ENCODE peak calls at places on chromosomes 1 and 21, in seven cellular contexts. S, D, W, H, R, Y and F are unnamed samples.

GRCh38 chr1:47871799-47872353 is 125.3 kb downstream of the TRABD2B start:
- DNase-seq in S (no peak), D (no peak), W (peak; percentile 63), H (no peak), R (no peak), Y (no peak), F (no peak)

GRCh38 chr1:201593200-201593828 is 54.4 kb downstream of the NAV1 start:
- DNase-seq in S (no peak), D (no peak), W (no peak), H (no peak), R (no peak), Y (peak; percentile 71), F (no peak)

GRCh38 chr1:205270764-205271163 is 43.0 kb downstream of the TMCC2 start:
- DNase-seq in S (no peak), D (no peak), W (peak; percentile 65), H (no peak), R (no peak), Y (no peak), F (no peak)

GRCh38 chr1:195158091-195158490 is 1450.1 kb downstream of the KCNT2 start:
- DNase-seq in S (no peak), D (no peak), W (no peak), H (no peak), R (no peak), Y (no peak), F (no peak)

GRCh38 chr1:183945432-183946308 is 91.9 kb downstream of the COLGALT2 start:
- DNase-seq in S (no peak), D (peak; percentile 43), W (peak; percentile 28), H (peak; percentile 64), R (no peak), Y (no peak), F (no peak)

GRCh38 chr1:50978144-50978851 is 8.3 kb downstream of the CDKN2C start:
- DNase-seq in S (peak; percentile 32), D (peak; percentile 63), W (peak; percentile 49), H (peak; percentile 86), R (no peak), Y (peak; percentile 82), F (peak; percentile 22)

GRCh38 chr1:99682291-99682751 is 36.4 kb downstream of the PALMD start:
- DNase-seq in S (no peak), D (no peak), W (no peak), H (no peak), R (no peak), Y (no peak), F (no peak)

GRCh38 chr1:84698718-84699117 is 8.5 kb upstream of the SSX2IP start:
- DNase-seq in S (no peak), D (no peak), W (no peak), H (peak; percentile 59), R (no peak), Y (no peak), F (no peak)

GRCh38 chr1:184028854-184029623 is 8.5 kb downstream of the COLGALT2 start:
- DNase-seq in S (no peak), D (no peak), W (peak; percentile 33), H (peak; percentile 85), R (no peak), Y (peak; percentile 9), F (no peak)

GRCh38 chr1:199704231-199704630 is 323.3 kb upstream of the NR5A2 start:
- DNase-seq in S (no peak), D (no peak), W (no peak), H (no peak), R (no peak), Y (no peak), F (no peak)

GRCh38 chr1:154999651-155000474 is 2.7 kb upstream of the ZBTB7B start:
- DNase-seq in S (no peak), D (no peak), W (peak; percentile 41), H (peak; percentile 85), R (no peak), Y (peak; percentile 64), F (no peak)

GRCh38 chr21:39660191-39660590 is 47.5 kb downstream of the B3GALT5 start:
- DNase-seq in S (no peak), D (no peak), W (no peak), H (peak; percentile 21), R (no peak), Y (peak; percentile 70), F (no peak)

GRCh38 chr21:39715804-39716397 is 29.1 kb upstream of the IGSF5 start:
- DNase-seq in S (no peak), D (no peak), W (peak; percentile 33), H (peak; percentile 68), R (no peak), Y (peak; percentile 54), F (no peak)

GRCh38 chr1:67724928-67725560 is 40.0 kb downstream of the GADD45A start:
- DNase-seq in S (no peak), D (no peak), W (peak; percentile 63), H (no peak), R (no peak), Y (no peak), F (no peak)

GRCh38 chr1:98556521-98557158 is 104.9 kb upstream of the SNX7 start:
- DNase-seq in S (no peak), D (no peak), W (peak; percentile 30), H (peak; percentile 5), R (no peak), Y (no peak), F (no peak)

GRCh38 chr1:193070942-193071341 is 11.5 kb downstream of the RO60 start:
- DNase-seq in S (no peak), D (no peak), W (no peak), H (peak; percentile 72), R (no peak), Y (no peak), F (no peak)

GRCh38 chr1:215987092-215987855 is 420.2 kb downstream of the KCTD3 start:
- DNase-seq in S (no peak), D (no peak), W (peak; percentile 11), H (no peak), R (no peak), Y (no peak), F (no peak)

GRCh38 chr1:145847827-145848226 is 2.4 kb downstream of the NUDT17 start:
- DNase-seq in S (no peak), D (no peak), W (no peak), H (no peak), R (no peak), Y (no peak), F (no peak)

GRCh38 chr21:45011911-45012660 is 62.3 kb upstream of the ADARB1 start:
- DNase-seq in S (no peak), D (peak; percentile 84), W (peak; percentile 95), H (no peak), R (no peak), Y (no peak), F (no peak)

GRCh38 chr21:45010096-45010495 is 64.3 kb upstream of the ADARB1 start:
- DNase-seq in S (no peak), D (no peak), W (peak; percentile 48), H (no peak), R (no peak), Y (no peak), F (no peak)

GRCh38 chr21:45012661-45013270 is 61.6 kb upstream of the ADARB1 start:
- DNase-seq in S (no peak), D (peak; percentile 41), W (no peak), H (no peak), R (no peak), Y (no peak), F (no peak)

GRCh38 chr21:45010860-45011259 is 63.5 kb upstream of the ADARB1 start:
- DNase-seq in S (no peak), D (no peak), W (no peak), H (no peak), R (no peak), Y (no peak), F (no peak)

DNA sequence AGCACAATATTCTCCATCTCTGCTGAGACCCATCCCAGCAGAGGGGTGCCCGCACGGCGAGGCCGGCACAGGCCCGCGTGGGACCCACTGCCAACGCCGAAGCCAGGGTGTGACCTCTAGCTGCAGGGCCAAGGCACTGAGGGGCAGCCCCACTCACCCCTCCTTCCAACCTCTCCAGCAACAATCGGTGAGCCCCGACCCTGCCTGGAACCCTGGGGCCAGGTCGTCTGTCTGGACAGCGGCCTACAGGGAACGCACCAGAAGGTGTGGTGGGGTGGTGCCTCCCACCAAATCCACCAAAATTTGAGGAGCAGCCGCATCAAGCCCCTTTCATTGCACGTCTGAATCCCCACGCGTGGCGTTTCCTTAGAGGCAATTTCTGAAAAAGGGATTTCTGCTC is 63.0 kb upstream of the ADARB1 start:
- DNase-seq in S (no peak), D (no peak), W (no peak), H (no peak), R (no peak), Y (no peak), F (no peak)
- TF ChIP-seq TAF1 in S (no peak), D (no peak), W (no peak), H (no peak), R (no peak), Y (no peak), F (no peak)

GRCh38 chr1:208534604-208534907 is 290.4 kb upstream of the PLXNA2 start:
- DNase-seq in S (no peak), D (no peak), W (no peak), H (no peak), R (no peak), Y (no peak), F (no peak)
- TF ChIP-seq TAF1 in S (no peak), D (no peak), W (no peak), H (no peak), R (no peak), Y (no peak), F (no peak)

GRCh38 chr1:18805925-18806849 is 53.3 kb downstream of the TAS1R2 start:
- DNase-seq in S (no peak), D (no peak), W (no peak), H (no peak), R (no peak), Y (no peak), F (no peak)

GRCh38 chr1:18803859-18804258 is 55.6 kb downstream of the TAS1R2 start:
- DNase-seq in S (no peak), D (no peak), W (no peak), H (no peak), R (no peak), Y (no peak), F (no peak)

GRCh38 chr1:18803392-18803791 is 56.1 kb downstream of the TAS1R2 start:
- DNase-seq in S (no peak), D (no peak), W (no peak), H (no peak), R (no peak), Y (no peak), F (no peak)

GRCh38 chr1:18807334-18808063 is 52.0 kb downstream of the TAS1R2 start:
- DNase-seq in S (no peak), D (no peak), W (no peak), H (peak; percentile 97), R (no peak), Y (no peak), F (no peak)

GRCh38 chr1:18805116-18805515 is 54.3 kb downstream of the TAS1R2 start:
- DNase-seq in S (no peak), D (no peak), W (no peak), H (no peak), R (no peak), Y (no peak), F (no peak)
- TF ChIP-seq TAF1 in S (no peak), D (no peak), W (no peak), H (no peak), R (no peak), Y (no peak), F (no peak)

GRCh38 chr1:163712321-163712720 is 390.6 kb downstream of the NUF2 start:
- DNase-seq in S (no peak), D (no peak), W (no peak), H (no peak), R (no peak), Y (no peak), F (no peak)

GRCh38 chr1:163703794-163704193 is 382.0 kb downstream of the NUF2 start:
- DNase-seq in S (no peak), D (no peak), W (no peak), H (no peak), R (no peak), Y (no peak), F (no peak)

GRCh38 chr1:163706915-163707314 is 385.2 kb downstream of the NUF2 start:
- DNase-seq in S (no peak), D (no peak), W (no peak), H (no peak), R (no peak), Y (no peak), F (no peak)

GRCh38 chr1:163709636-163710035 is 387.9 kb downstream of the NUF2 start:
- DNase-seq in S (no peak), D (no peak), W (no peak), H (no peak), R (no peak), Y (no peak), F (no peak)
- TF ChIP-seq TAF1 in S (no peak), D (no peak), W (no peak), H (no peak), R (no peak), Y (no peak), F (no peak)